ENCODE peak calls at places on chromosomes 13 and 19, in seven cellular contexts. One of them, this sample, is unnamed.

GRCh38 chr19:55342044-55342531 is 2.4 kb downstream of the KMT5C start:
- DNase-seq in activated CD4-positive, alpha-beta T cell treated with anti-CD3 and anti-CD28 coated beads, Interleukin-2, amount 10 ng/mL, durations not matched to agents 7 days and 5 days: no peak
- DNase-seq in erythroblast: no peak
- DNase-seq in fibroblast of lung: no peak
- DNase-seq in GM19239: no peak
- DNase-seq in lower leg skin: no peak
- DNase-seq in transverse colon: no peak
- DNase-seq in this sample: no peak

GRCh38 chr19:37251308-37252229 is 33.6 kb downstream of the ZNF383 start:
- DNase-seq in activated CD4-positive, alpha-beta T cell treated with anti-CD3 and anti-CD28 coated beads, Interleukin-2, amount 10 ng/mL, durations not matched to agents 7 days and 5 days: peak
- DNase-seq in erythroblast: peak
- DNase-seq in fibroblast of lung: peak
- DNase-seq in GM19239: peak
- DNase-seq in lower leg skin: peak
- DNase-seq in transverse colon: peak
- DNase-seq in this sample: no peak

GRCh38 chr13:30463820-30464495 is 1.8 kb downstream of the HMGB1 start:
- DNase-seq in activated CD4-positive, alpha-beta T cell treated with anti-CD3 and anti-CD28 coated beads, Interleukin-2, amount 10 ng/mL, durations not matched to agents 7 days and 5 days: peak
- DNase-seq in erythroblast: peak
- DNase-seq in fibroblast of lung: peak
- DNase-seq in GM19239: peak
- DNase-seq in lower leg skin: peak
- DNase-seq in transverse colon: peak
- DNase-seq in this sample: peak

GRCh38 chr13:25901460-25902376 is 150.1 kb downstream of the SHISA2 start:
- DNase-seq in activated CD4-positive, alpha-beta T cell treated with anti-CD3 and anti-CD28 coated beads, Interleukin-2, amount 10 ng/mL, durations not matched to agents 7 days and 5 days: peak
- DNase-seq in erythroblast: no peak
- DNase-seq in fibroblast of lung: peak
- DNase-seq in GM19239: peak
- DNase-seq in lower leg skin: no peak
- DNase-seq in transverse colon: no peak
- DNase-seq in this sample: peak

GRCh38 chr19:31064486-31064885 is 284.8 kb downstream of the TSHZ3 start:
- DNase-seq in activated CD4-positive, alpha-beta T cell treated with anti-CD3 and anti-CD28 coated beads, Interleukin-2, amount 10 ng/mL, durations not matched to agents 7 days and 5 days: no peak
- DNase-seq in erythroblast: no peak
- DNase-seq in fibroblast of lung: no peak
- DNase-seq in GM19239: no peak
- DNase-seq in lower leg skin: no peak
- DNase-seq in transverse colon: no peak
- DNase-seq in this sample: no peak

GRCh38 chr19:45218887-45219780 is 26.1 kb downstream of the EXOC3L2 start:
- DNase-seq in activated CD4-positive, alpha-beta T cell treated with anti-CD3 and anti-CD28 coated beads, Interleukin-2, amount 10 ng/mL, durations not matched to agents 7 days and 5 days: no peak
- DNase-seq in erythroblast: no peak
- DNase-seq in fibroblast of lung: no peak
- DNase-seq in GM19239: no peak
- DNase-seq in lower leg skin: no peak
- DNase-seq in transverse colon: no peak
- DNase-seq in this sample: no peak

GRCh38 chr13:36945078-36945477 is 25.0 kb upstream of the SMAD9 start:
- DNase-seq in activated CD4-positive, alpha-beta T cell treated with anti-CD3 and anti-CD28 coated beads, Interleukin-2, amount 10 ng/mL, durations not matched to agents 7 days and 5 days: no peak
- DNase-seq in erythroblast: no peak
- DNase-seq in fibroblast of lung: no peak
- DNase-seq in GM19239: no peak
- DNase-seq in lower leg skin: no peak
- DNase-seq in transverse colon: no peak
- DNase-seq in this sample: no peak

GRCh38 chr13:110010433-110011135 is 224.2 kb upstream of the IRS2 start:
- DNase-seq in activated CD4-positive, alpha-beta T cell treated with anti-CD3 and anti-CD28 coated beads, Interleukin-2, amount 10 ng/mL, durations not matched to agents 7 days and 5 days: no peak
- DNase-seq in erythroblast: no peak
- DNase-seq in fibroblast of lung: peak
- DNase-seq in GM19239: no peak
- DNase-seq in lower leg skin: no peak
- DNase-seq in transverse colon: no peak
- DNase-seq in this sample: no peak

GRCh38 chr19:41753936-41754529 is 1.3 kb upstream of the CEACAM6 start:
- DNase-seq in activated CD4-positive, alpha-beta T cell treated with anti-CD3 and anti-CD28 coated beads, Interleukin-2, amount 10 ng/mL, durations not matched to agents 7 days and 5 days: peak
- DNase-seq in erythroblast: peak
- DNase-seq in fibroblast of lung: peak
- DNase-seq in GM19239: no peak
- DNase-seq in lower leg skin: peak
- DNase-seq in transverse colon: peak
- DNase-seq in this sample: peak

GRCh38 chr13:97174638-97175037 is 47.5 kb upstream of the MBNL2 start:
- DNase-seq in activated CD4-positive, alpha-beta T cell treated with anti-CD3 and anti-CD28 coated beads, Interleukin-2, amount 10 ng/mL, durations not matched to agents 7 days and 5 days: no peak
- DNase-seq in erythroblast: no peak
- DNase-seq in fibroblast of lung: peak
- DNase-seq in GM19239: no peak
- DNase-seq in lower leg skin: no peak
- DNase-seq in transverse colon: no peak
- DNase-seq in this sample: no peak

GRCh38 chr19:55372316-55373081 is 2.2 kb upstream of the IL11 start:
- DNase-seq in activated CD4-positive, alpha-beta T cell treated with anti-CD3 and anti-CD28 coated beads, Interleukin-2, amount 10 ng/mL, durations not matched to agents 7 days and 5 days: no peak
- DNase-seq in erythroblast: no peak
- DNase-seq in fibroblast of lung: peak
- DNase-seq in GM19239: no peak
- DNase-seq in lower leg skin: no peak
- DNase-seq in transverse colon: no peak
- DNase-seq in this sample: peak

GRCh38 chr13:113915012-113915763 is 51.3 kb upstream of the GAS6 start:
- DNase-seq in activated CD4-positive, alpha-beta T cell treated with anti-CD3 and anti-CD28 coated beads, Interleukin-2, amount 10 ng/mL, durations not matched to agents 7 days and 5 days: no peak
- DNase-seq in erythroblast: no peak
- DNase-seq in fibroblast of lung: no peak
- DNase-seq in GM19239: no peak
- DNase-seq in lower leg skin: peak
- DNase-seq in transverse colon: no peak
- DNase-seq in this sample: no peak

GRCh38 chr19:2974342-2974932 is 2.9 kb upstream of the TLE6 start:
- DNase-seq in activated CD4-positive, alpha-beta T cell treated with anti-CD3 and anti-CD28 coated beads, Interleukin-2, amount 10 ng/mL, durations not matched to agents 7 days and 5 days: no peak
- DNase-seq in erythroblast: no peak
- DNase-seq in fibroblast of lung: peak
- DNase-seq in GM19239: no peak
- DNase-seq in lower leg skin: peak
- DNase-seq in transverse colon: no peak
- DNase-seq in this sample: peak

GRCh38 chr13:111005808-111006494 is 91.1 kb upstream of the ANKRD10 start:
- DNase-seq in activated CD4-positive, alpha-beta T cell treated with anti-CD3 and anti-CD28 coated beads, Interleukin-2, amount 10 ng/mL, durations not matched to agents 7 days and 5 days: no peak
- DNase-seq in erythroblast: no peak
- DNase-seq in fibroblast of lung: peak
- DNase-seq in GM19239: no peak
- DNase-seq in lower leg skin: no peak
- DNase-seq in transverse colon: peak
- DNase-seq in this sample: no peak

GRCh38 chr13:84844473-84844872 is 954.7 kb downstream of the SLITRK6 start:
- DNase-seq in activated CD4-positive, alpha-beta T cell treated with anti-CD3 and anti-CD28 coated beads, Interleukin-2, amount 10 ng/mL, durations not matched to agents 7 days and 5 days: no peak
- DNase-seq in erythroblast: no peak
- DNase-seq in fibroblast of lung: peak
- DNase-seq in GM19239: no peak
- DNase-seq in lower leg skin: no peak
- DNase-seq in transverse colon: no peak
- DNase-seq in this sample: peak

GRCh38 chr19:7326105-7326877 is 22.4 kb upstream of the ARHGEF18 start:
- DNase-seq in activated CD4-positive, alpha-beta T cell treated with anti-CD3 and anti-CD28 coated beads, Interleukin-2, amount 10 ng/mL, durations not matched to agents 7 days and 5 days: peak
- DNase-seq in erythroblast: peak
- DNase-seq in fibroblast of lung: no peak
- DNase-seq in GM19239: no peak
- DNase-seq in lower leg skin: no peak
- DNase-seq in transverse colon: peak
- DNase-seq in this sample: peak

GRCh38 chr13:24053505-24054251 is 106.8 kb upstream of the SPATA13 start:
- DNase-seq in activated CD4-positive, alpha-beta T cell treated with anti-CD3 and anti-CD28 coated beads, Interleukin-2, amount 10 ng/mL, durations not matched to agents 7 days and 5 days: peak
- DNase-seq in erythroblast: peak
- DNase-seq in fibroblast of lung: peak
- DNase-seq in GM19239: peak
- DNase-seq in lower leg skin: no peak
- DNase-seq in transverse colon: peak
- DNase-seq in this sample: peak

GRCh38 chr13:61029064-61029463 is 386.6 kb downstream of the PCDH20 start:
- DNase-seq in activated CD4-positive, alpha-beta T cell treated with anti-CD3 and anti-CD28 coated beads, Interleukin-2, amount 10 ng/mL, durations not matched to agents 7 days and 5 days: no peak
- DNase-seq in erythroblast: no peak
- DNase-seq in fibroblast of lung: no peak
- DNase-seq in GM19239: no peak
- DNase-seq in lower leg skin: no peak
- DNase-seq in transverse colon: no peak
- DNase-seq in this sample: peak

GRCh38 chr13:24627090-24627714 is 53.0 kb upstream of the ATP12A start:
- DNase-seq in activated CD4-positive, alpha-beta T cell treated with anti-CD3 and anti-CD28 coated beads, Interleukin-2, amount 10 ng/mL, durations not matched to agents 7 days and 5 days: peak
- DNase-seq in erythroblast: no peak
- DNase-seq in fibroblast of lung: no peak
- DNase-seq in GM19239: no peak
- DNase-seq in lower leg skin: no peak
- DNase-seq in transverse colon: no peak
- DNase-seq in this sample: no peak

GRCh38 chr19:14369399-14370168 is 11.7 kb upstream of the ADGRE5 start:
- DNase-seq in activated CD4-positive, alpha-beta T cell treated with anti-CD3 and anti-CD28 coated beads, Interleukin-2, amount 10 ng/mL, durations not matched to agents 7 days and 5 days: peak
- DNase-seq in erythroblast: no peak
- DNase-seq in fibroblast of lung: peak
- DNase-seq in GM19239: no peak
- DNase-seq in lower leg skin: no peak
- DNase-seq in transverse colon: peak
- DNase-seq in this sample: peak

GRCh38 chr13:44648392-44649117 is 72.4 kb upstream of the TSC22D1 start:
- DNase-seq in activated CD4-positive, alpha-beta T cell treated with anti-CD3 and anti-CD28 coated beads, Interleukin-2, amount 10 ng/mL, durations not matched to agents 7 days and 5 days: no peak
- DNase-seq in erythroblast: no peak
- DNase-seq in fibroblast of lung: no peak
- DNase-seq in GM19239: peak
- DNase-seq in lower leg skin: no peak
- DNase-seq in transverse colon: no peak
- DNase-seq in this sample: peak

GRCh38 chr19:3454656-3455392 is 25.5 kb downstream of the SMIM24 start:
- DNase-seq in activated CD4-positive, alpha-beta T cell treated with anti-CD3 and anti-CD28 coated beads, Interleukin-2, amount 10 ng/mL, durations not matched to agents 7 days and 5 days: no peak
- DNase-seq in erythroblast: no peak
- DNase-seq in fibroblast of lung: no peak
- DNase-seq in GM19239: no peak
- DNase-seq in lower leg skin: no peak
- DNase-seq in transverse colon: no peak
- DNase-seq in this sample: no peak

GRCh38 chr13:110127986-110128511 is 178.9 kb downstream of the COL4A1 start:
- DNase-seq in activated CD4-positive, alpha-beta T cell treated with anti-CD3 and anti-CD28 coated beads, Interleukin-2, amount 10 ng/mL, durations not matched to agents 7 days and 5 days: no peak
- DNase-seq in erythroblast: no peak
- DNase-seq in fibroblast of lung: peak
- DNase-seq in GM19239: no peak
- DNase-seq in lower leg skin: no peak
- DNase-seq in transverse colon: no peak
- DNase-seq in this sample: no peak

GRCh38 chr19:1634938-1635243 is 17.5 kb downstream of the TCF3 start:
- DNase-seq in activated CD4-positive, alpha-beta T cell treated with anti-CD3 and anti-CD28 coated beads, Interleukin-2, amount 10 ng/mL, durations not matched to agents 7 days and 5 days: no peak
- DNase-seq in erythroblast: no peak
- DNase-seq in fibroblast of lung: no peak
- DNase-seq in GM19239: no peak
- DNase-seq in lower leg skin: no peak
- DNase-seq in transverse colon: no peak
- DNase-seq in this sample: no peak

GRCh38 chr19:9934132-9934950 is 2.0 kb downstream of the OLFM2 start:
- DNase-seq in activated CD4-positive, alpha-beta T cell treated with anti-CD3 and anti-CD28 coated beads, Interleukin-2, amount 10 ng/mL, durations not matched to agents 7 days and 5 days: peak
- DNase-seq in erythroblast: peak
- DNase-seq in fibroblast of lung: no peak
- DNase-seq in GM19239: peak
- DNase-seq in lower leg skin: peak
- DNase-seq in transverse colon: peak
- DNase-seq in this sample: peak

GRCh38 chr13:105346141-105346766 is 1189.2 kb downstream of the EFNB2 start:
- DNase-seq in activated CD4-positive, alpha-beta T cell treated with anti-CD3 and anti-CD28 coated beads, Interleukin-2, amount 10 ng/mL, durations not matched to agents 7 days and 5 days: no peak
- DNase-seq in erythroblast: no peak
- DNase-seq in fibroblast of lung: peak
- DNase-seq in GM19239: no peak
- DNase-seq in lower leg skin: no peak
- DNase-seq in transverse colon: no peak
- DNase-seq in this sample: no peak

GRCh38 chr19:33902802-33903488 is 106.3 kb downstream of the KCTD15 start:
- DNase-seq in activated CD4-positive, alpha-beta T cell treated with anti-CD3 and anti-CD28 coated beads, Interleukin-2, amount 10 ng/mL, durations not matched to agents 7 days and 5 days: no peak
- DNase-seq in erythroblast: no peak
- DNase-seq in fibroblast of lung: no peak
- DNase-seq in GM19239: no peak
- DNase-seq in lower leg skin: no peak
- DNase-seq in transverse colon: no peak
- DNase-seq in this sample: peak

GRCh38 chr13:43686557-43686956 is 100.2 kb downstream of the ENOX1 start:
- DNase-seq in activated CD4-positive, alpha-beta T cell treated with anti-CD3 and anti-CD28 coated beads, Interleukin-2, amount 10 ng/mL, durations not matched to agents 7 days and 5 days: no peak
- DNase-seq in erythroblast: no peak
- DNase-seq in fibroblast of lung: peak
- DNase-seq in GM19239: no peak
- DNase-seq in lower leg skin: peak
- DNase-seq in transverse colon: no peak
- DNase-seq in this sample: peak

GRCh38 chr13:63198076-63198475 is 1782.4 kb upstream of the PCDH20 start:
- DNase-seq in activated CD4-positive, alpha-beta T cell treated with anti-CD3 and anti-CD28 coated beads, Interleukin-2, amount 10 ng/mL, durations not matched to agents 7 days and 5 days: no peak
- DNase-seq in erythroblast: no peak
- DNase-seq in fibroblast of lung: peak
- DNase-seq in GM19239: no peak
- DNase-seq in lower leg skin: no peak
- DNase-seq in transverse colon: no peak
- DNase-seq in this sample: no peak

GRCh38 chr19:28960986-28961705 is 251.8 kb downstream of the UQCRFS1 start:
- DNase-seq in activated CD4-positive, alpha-beta T cell treated with anti-CD3 and anti-CD28 coated beads, Interleukin-2, amount 10 ng/mL, durations not matched to agents 7 days and 5 days: no peak
- DNase-seq in erythroblast: no peak
- DNase-seq in fibroblast of lung: peak
- DNase-seq in GM19239: no peak
- DNase-seq in lower leg skin: no peak
- DNase-seq in transverse colon: no peak
- DNase-seq in this sample: no peak

GRCh38 chr13:102170295-102170694 is 231.6 kb downstream of the FGF14 start:
- DNase-seq in activated CD4-positive, alpha-beta T cell treated with anti-CD3 and anti-CD28 coated beads, Interleukin-2, amount 10 ng/mL, durations not matched to agents 7 days and 5 days: no peak
- DNase-seq in erythroblast: no peak
- DNase-seq in fibroblast of lung: no peak
- DNase-seq in GM19239: no peak
- DNase-seq in lower leg skin: no peak
- DNase-seq in transverse colon: no peak
- DNase-seq in this sample: no peak